ENCODE peak calls at places on chromosomes 12 and 14, in five cellular contexts. L is tibial artery, D is thyroid gland, R is right cardiac atrium, G is HCT116. E is an unnamed sample.
A peak's percentile ranks its signal among the peaks of the same experiment; 100 is the strongest.

GRCh38 chr14:29803045-29803444 is 124.6 kb downstream of the PRKD1 start:
- DNase-seq in R (no peak), D (no peak), L (no peak), G (no peak), E (no peak)

GRCh38 chr14:102378830-102379229 is 16.1 kb downstream of the TECPR2 start:
- DNase-seq in L (no peak), D (no peak), R (no peak), G (no peak), E (no peak)

GRCh38 chr14:100849432-100849831 is 23.5 kb downstream of the MEG3 start:
- DNase-seq in D (no peak), L (no peak), R (no peak), G (no peak), E (no peak)

GRCh38 chr12:132604108-132605054 is 6.0 kb downstream of the LRCOL1 start:
- DNase-seq in D (no peak), L (no peak), R (peak; percentile 88), G (no peak), E (no peak)

GRCh38 chr14:96086574-96087077 is 47.5 kb downstream of the C14orf132 start:
- DNase-seq in R (no peak), L (no peak), D (no peak), G (no peak), E (no peak)

GRCh38 chr12:2183556-2184541 is 131.1 kb downstream of the CACNA1C start:
- DNase-seq in R (no peak), G (no peak), L (no peak), D (peak; percentile 11), E (no peak)

GRCh38 chr12:114681149-114681849 is 2.7 kb downstream of the TBX3 start:
- DNase-seq in L (no peak), D (no peak), G (no peak), R (no peak), E (no peak)

GRCh38 chr12:61991663-61992062 is 268.5 kb upstream of the USP15 start:
- DNase-seq in R (no peak), L (no peak), G (no peak), D (no peak), E (no peak)

GRCh38 chr14:39467889-39468524 is 35.8 kb upstream of the FBXO33 start:
- DNase-seq in G (peak; percentile 55), L (no peak), D (no peak), R (no peak), E (no peak)

GRCh38 chr12:46187023-46187422 is 81.8 kb downstream of the SLC38A1 start:
- DNase-seq in D (peak; percentile 45), G (no peak), R (no peak), L (no peak), E (no peak)

GRCh38 chr12:105736498-105736897 is 402.3 kb downstream of the NUAK1 start:
- DNase-seq in D (no peak), R (no peak), G (no peak), L (no peak), E (no peak)

GRCh38 chr14:60184597-60185555 is 19.7 kb upstream of the DHRS7 start:
- DNase-seq in G (no peak), D (no peak), R (no peak), L (no peak), E (no peak)

GRCh38 chr12:14270392-14270791 is 95.1 kb upstream of the ATF7IP start:
- DNase-seq in D (no peak), G (no peak), R (no peak), L (no peak), E (no peak)

GRCh38 chr12:42039146-42039545 is 105.5 kb downstream of the GXYLT1 start:
- DNase-seq in D (no peak), G (peak; percentile 23), L (no peak), R (no peak), E (no peak)

GRCh38 chr12:63930971-63931370 is 86.5 kb downstream of the SRGAP1 start:
- DNase-seq in G (no peak), R (no peak), D (no peak), L (no peak), E (no peak)

GRCh38 chr12:108721824-108722223 is 9.5 kb downstream of the CORO1C start:
- DNase-seq in R (no peak), D (no peak), G (no peak), L (no peak), E (no peak)

GRCh38 chr12:106248849-106249371 is 1.1 kb upstream of the CKAP4 start:
- DNase-seq in L (peak; percentile 31), R (no peak), G (no peak), D (no peak), E (no peak)

GRCh38 chr12:119710941-119711551 is 43.1 kb downstream of the PRKAB1 start:
- DNase-seq in L (no peak), G (no peak), D (peak; percentile 66), R (no peak), E (no peak)

GRCh38 chr12:8687846-8688601 is 9.8 kb upstream of the RIMKLB start:
- DNase-seq in L (peak; percentile 59), R (no peak), G (peak; percentile 27), D (peak; percentile 51), E (peak; percentile 53)

GRCh38 chr12:22856120-22856699 is 231.2 kb downstream of the ETNK1 start:
- DNase-seq in R (no peak), L (no peak), G (peak; percentile 7), D (no peak), E (no peak)

GRCh38 chr12:22978962-22979361 is 354.0 kb downstream of the ETNK1 start:
- DNase-seq in D (no peak), R (no peak), G (no peak), L (no peak), E (no peak)

GRCh38 chr12:95802482-95803264 is 12.1 kb upstream of the NTN4 start:
- DNase-seq in R (no peak), L (no peak), D (no peak), G (peak; percentile 75), E (no peak)

GRCh38 chr14:102530828-102531478 is 21.4 kb upstream of the ANKRD9 start:
- DNase-seq in R (no peak), D (no peak), G (no peak), L (no peak), E (no peak)

GRCh38 chr14:90235179-90235976 is 21.0 kb upstream of the PSMC1 start:
- DNase-seq in L (peak; percentile 45), G (peak; percentile 50), D (peak; percentile 76), R (peak; percentile 84), E (no peak)

GRCh38 chr14:26887842-26888241 is 290.0 kb upstream of the NOVA1 start:
- DNase-seq in D (peak; percentile 2), R (peak; percentile 30), G (no peak), L (peak; percentile 30), E (no peak)

DNA sequence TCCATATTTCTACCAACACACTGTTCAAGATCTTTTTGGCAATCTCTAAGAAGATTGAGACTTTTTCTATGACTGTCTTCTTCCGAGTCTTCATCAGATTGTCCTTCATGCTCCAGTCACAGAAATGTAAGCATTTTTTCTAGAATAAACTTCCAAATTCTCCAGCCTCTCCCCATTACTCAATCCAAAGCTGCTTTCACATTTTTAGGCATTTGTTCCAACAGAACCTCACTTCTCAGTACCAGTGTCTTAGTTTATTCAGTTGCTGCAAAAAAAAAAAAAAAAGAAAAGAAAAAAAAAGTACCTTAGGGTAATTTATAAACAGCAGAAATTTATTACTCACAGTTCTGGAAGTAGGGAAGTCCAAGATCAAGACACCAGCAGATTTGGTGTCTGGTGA is 290.8 kb upstream of the NOVA1 start:
- DNase-seq in G (no peak), L (no peak), R (no peak), D (no peak), E (no peak)
- H3K4me1 ChIP-seq in G (no peaks in the 10 kb centered on the region), L (no peaks in the 10 kb centered on the region), R (no peaks in the 10 kb centered on the region), D (no peaks in the 10 kb centered on the region), E (no peaks in the 10 kb centered on the region)

GRCh38 chr14:35296505-35296904 is 4.3 kb downstream of the PSMA6 start:
- DNase-seq in L (no peak), G (no peak), R (no peak), D (no peak), E (no peak)

GRCh38 chr14:35299708-35300107 is 7.5 kb downstream of the PSMA6 start:
- DNase-seq in L (no peak), D (no peak), R (no peak), G (no peak), E (no peak)

GRCh38 chr14:35300228-35300627 is 8.0 kb downstream of the PSMA6 start:
- DNase-seq in D (no peak), R (no peak), L (no peak), G (no peak), E (no peak)

GRCh38 chr14:35295845-35296161 is 3.6 kb downstream of the PSMA6 start:
- DNase-seq in G (no peak), L (no peak), R (no peak), D (no peak), E (no peak)

DNA sequence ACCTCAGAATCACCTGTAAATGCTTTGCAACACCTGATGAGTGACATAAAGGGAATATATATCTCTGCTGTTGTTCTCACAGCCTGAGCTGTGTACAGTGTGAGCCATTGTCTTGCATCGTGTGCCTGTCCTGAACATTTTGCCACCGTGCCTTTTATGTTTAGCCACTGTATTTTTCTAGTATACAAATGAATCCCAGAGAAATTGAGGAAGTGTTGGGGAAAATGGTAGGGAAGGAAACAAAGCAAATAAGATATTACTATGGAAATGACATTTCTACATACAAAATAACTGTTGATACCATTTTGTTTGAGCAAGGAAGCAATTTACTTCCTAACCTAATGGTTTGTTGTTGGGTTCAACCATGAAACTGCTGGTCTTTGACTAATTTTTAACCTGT is 5.5 kb downstream of the PSMA6 start:
- DNase-seq in R (no peak), D (no peak), L (no peak), G (no peak), E (no peak)
- H3K4me1 ChIP-seq in R (peaks cover 1% of the 10 kb centered on the region), D (peaks cover 18% of the 10 kb centered on the region), L (peaks cover 45% of the 10 kb centered on the region), G (peaks cover 9% of the 10 kb centered on the region), E (peaks cover 45% of the 10 kb centered on the region)

GRCh38 chr12:124393831-124394230 is 98.9 kb downstream of the RFLNA start:
- DNase-seq in R (no peak), L (no peak), G (no peak), D (no peak), E (no peak)
- H3K4me1 ChIP-seq in R (peaks cover 28% of the 10 kb centered on the region), L (peaks cover 98% of the 10 kb centered on the region), G (peaks cover 44% of the 10 kb centered on the region), D (peaks cover 52% of the 10 kb centered on the region), E (peaks cover 64% of the 10 kb centered on the region)

GRCh38 chr12:113057565-113058485 is 1.3 kb downstream of the DTX1 start:
- DNase-seq in G (no peak), R (no peak), D (no peak), L (no peak), E (no peak)
- H3K4me1 ChIP-seq in G (no peaks in the 10 kb centered on the region), R (no peaks in the 10 kb centered on the region), D (peaks cover 13% of the 10 kb centered on the region), L (peaks cover 12% of the 10 kb centered on the region), E (peaks cover 6% of the 10 kb centered on the region)

DNA sequence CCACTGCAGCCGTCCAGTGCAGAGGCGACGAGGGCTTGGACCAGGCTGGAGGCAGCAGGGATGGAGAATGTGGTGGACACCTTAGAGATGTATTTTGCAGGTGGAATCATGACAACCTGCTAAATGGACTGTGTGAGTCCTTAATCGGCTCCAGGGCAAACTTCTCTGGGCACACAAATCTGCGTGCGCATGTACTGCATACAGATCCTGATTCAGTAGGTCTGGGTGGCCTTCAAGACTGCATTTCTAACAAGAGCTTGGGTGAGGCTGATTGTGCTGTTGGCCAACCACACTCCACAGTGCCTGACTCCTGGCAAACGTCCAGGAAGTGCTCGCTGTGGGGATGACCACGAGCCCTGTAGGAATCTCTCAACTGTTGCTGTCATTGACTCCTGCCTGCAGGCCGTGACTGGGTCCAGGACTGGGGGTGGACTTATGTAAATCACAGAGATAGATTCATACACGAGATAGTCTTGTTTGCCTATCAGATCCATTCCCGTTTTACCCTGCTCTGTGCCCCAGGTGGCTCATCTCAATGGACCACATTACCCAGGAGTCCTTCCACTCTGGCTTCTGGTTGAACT is 27.2 kb downstream of the JDP2 start:
- DNase-seq in L (peak; percentile 82), G (no peak), D (peak; percentile 76), R (peak; percentile 85), E (no peak)
- H3K4me1 ChIP-seq in L (peaks cover 85% of the 10 kb centered on the region), G (peaks cover 8% of the 10 kb centered on the region), D (peaks cover 78% of the 10 kb centered on the region), R (peaks cover 51% of the 10 kb centered on the region), E (peaks cover 38% of the 10 kb centered on the region)

GRCh38 chr12:122889658-122890561 is 6.0 kb downstream of the VPS37B start:
- DNase-seq in L (no peak), D (no peak), R (no peak), G (no peak), E (no peak)
- H3K4me1 ChIP-seq in L (peaks cover 83% of the 10 kb centered on the region), D (peaks cover 86% of the 10 kb centered on the region), R (peaks cover 22% of the 10 kb centered on the region), G (peaks cover 83% of the 10 kb centered on the region), E (peaks cover 77% of the 10 kb centered on the region)

E was measured in thoracic aorta.